ENCODE peak calls at places on chromosomes 16 and 17, in nine cellular contexts. C, E, I, W, O, K, D, J and H are unnamed samples.
A peak's percentile ranks its signal among the peaks of the same experiment; 100 is the strongest.

GRCh38 chr17:20174588-20175265 is 165.6 kb downstream of the SPECC1 start:
- DNase-seq in E (no peak), I (no peak), D (no peak), C (no peak), J (no peak), W (peak; percentile 67), O (no peak), K (peak; percentile 76), H (no peak)

GRCh38 chr17:81414751-81415516 is 19.7 kb downstream of the BAHCC1 start:
- DNase-seq in O (no peak), C (no peak), E (no peak), I (no peak), W (no peak), D (no peak), K (no peak), J (no peak), H (no peak)

GRCh38 chr16:29806096-29806579 is at the start of gene MAZ:
- DNase-seq in C (peak; percentile 96), I (no peak), W (peak; percentile 95), O (no peak), E (peak; percentile 95), J (no peak), K (peak; percentile 91), D (no peak), H (peak; percentile 86)

GRCh38 chr16:27839419-27839818 is 224.1 kb downstream of the GSG1L start:
- DNase-seq in O (no peak), E (no peak), J (no peak), I (no peak), K (peak; percentile 7), D (no peak), C (no peak), W (no peak), H (no peak)

GRCh38 chr16:928526-928925 is 42.3 kb downstream of the LMF1 start:
- DNase-seq in O (no peak), D (no peak), K (no peak), I (no peak), C (no peak), W (no peak), E (no peak), J (no peak), H (no peak)

GRCh38 chr17:77420804-77421634 is 280.2 kb downstream of the SEC14L1 start:
- DNase-seq in W (peak; percentile 54), E (peak; percentile 51), K (peak; percentile 93), O (no peak), J (peak; percentile 56), I (peak; percentile 72), D (peak; percentile 70), C (no peak), H (no peak)

GRCh38 chr17:19398301-19399181 is 11.6 kb upstream of the MFAP4 start:
- DNase-seq in I (no peak), D (peak; percentile 48), C (no peak), O (peak; percentile 78), E (peak; percentile 60), W (peak; percentile 61), J (peak; percentile 85), K (no peak), H (peak; percentile 66)

GRCh38 chr17:77061711-77062110 is 79.1 kb upstream of the SEC14L1 start:
- DNase-seq in D (no peak), J (no peak), O (no peak), K (no peak), C (no peak), W (peak; percentile 27), I (no peak), E (no peak), H (no peak)

GRCh38 chr17:12510535-12510934 is 155.2 kb upstream of the MYOCD start:
- DNase-seq in K (peak; percentile 75), E (no peak), I (no peak), J (no peak), D (no peak), W (no peak), O (no peak), C (no peak), H (no peak)

GRCh38 chr16:57679768-57680167 is 11.7 kb downstream of the ADGRG3 start:
- DNase-seq in I (no peak), C (no peak), J (no peak), W (no peak), K (no peak), D (no peak), E (no peak), O (no peak), H (no peak)

DNA sequence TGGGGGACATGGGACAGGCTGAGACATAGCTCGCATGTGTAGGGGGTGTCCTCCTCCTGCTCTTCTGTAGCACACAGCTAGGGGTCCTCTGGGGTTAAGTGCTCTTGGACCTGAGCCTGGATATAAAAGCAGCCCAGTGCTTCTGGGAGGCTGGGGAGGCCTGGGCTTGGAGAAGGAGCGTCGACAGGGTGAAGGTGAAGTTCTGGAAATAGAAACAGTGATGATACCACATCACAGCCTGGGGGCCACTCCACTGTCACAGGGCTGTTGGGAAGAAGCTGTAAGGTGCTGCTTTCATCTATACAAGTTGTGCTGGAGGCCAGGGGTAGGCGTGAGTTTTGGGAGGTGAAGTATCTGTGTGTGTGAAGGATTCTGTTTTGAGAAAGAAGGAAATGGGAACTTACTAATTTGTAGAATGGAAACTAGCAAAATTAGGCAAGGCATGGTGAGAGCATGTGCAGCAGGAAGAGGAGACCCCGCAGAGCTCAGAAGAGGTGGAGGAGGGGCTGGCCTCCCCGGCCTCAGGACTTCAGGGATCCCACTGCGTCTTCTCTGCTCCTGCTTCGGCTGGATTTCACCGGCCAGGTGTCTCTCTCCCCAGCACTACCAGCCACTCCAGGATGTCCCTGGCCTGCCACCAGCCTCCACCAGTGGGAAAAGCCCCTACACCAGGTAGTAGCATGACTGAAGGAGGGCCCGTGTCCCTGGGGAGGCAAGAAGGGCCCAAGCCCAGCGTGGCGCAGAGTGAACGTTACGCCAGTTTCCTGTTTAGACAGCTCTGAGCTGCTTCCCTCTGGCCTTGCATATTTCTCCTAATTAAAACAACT is 19.4 kb downstream of the PLCG2 start:
- DNase-seq in K (no peak), O (no peak), I (no peak), J (peak; percentile 36), D (no peak), W (no peak), E (no peak), C (no peak), H (peak; percentile 82)
- TF ChIP-seq POLR2A in K (no peak), O (no peak), I (no peak), J (no peak), D (no peak), W (no peak), E (no peak), C (no peak), H (no peak)

DNA sequence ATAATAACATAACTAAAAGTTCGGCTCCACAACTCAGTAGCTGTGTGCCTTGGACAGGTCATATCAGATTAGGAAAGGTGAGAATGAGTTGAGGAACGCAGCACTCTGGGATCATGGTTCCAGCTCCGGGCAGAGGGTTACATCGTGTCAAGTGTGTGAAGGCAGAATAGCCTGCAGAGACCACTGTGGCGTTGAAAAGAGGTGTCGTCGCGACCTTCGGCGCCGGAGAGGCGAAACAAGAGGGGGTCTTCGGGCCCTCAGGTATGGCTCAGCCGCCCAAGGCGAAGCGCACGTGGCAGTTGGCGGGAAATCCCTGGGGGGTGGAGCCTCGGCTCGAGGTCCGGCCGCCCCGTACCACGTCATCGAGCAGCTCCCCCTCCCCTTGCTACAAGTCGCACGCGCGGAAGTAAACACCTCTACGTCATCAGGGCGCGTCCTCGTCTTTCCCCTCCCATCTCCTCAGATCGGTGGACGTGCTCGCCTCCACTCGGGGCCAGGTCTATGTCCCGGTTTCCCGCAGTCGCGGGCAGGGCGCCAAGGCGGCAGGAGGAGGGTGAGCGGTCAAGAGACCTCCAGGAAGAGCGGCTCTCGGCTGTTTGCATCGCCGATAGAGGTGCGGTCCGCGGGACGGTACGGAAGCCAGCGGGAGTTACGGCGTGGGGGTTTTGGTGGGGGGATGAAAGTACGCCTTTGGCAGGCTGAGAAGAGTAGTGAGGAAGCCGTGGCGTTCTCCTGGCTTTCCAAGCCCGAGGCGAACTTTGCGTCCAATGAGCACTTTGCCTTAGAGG is at the start of gene DHX40:
- DNase-seq in W (peak; percentile 98), E (peak; percentile 96), O (peak; percentile 93), C (peak; percentile 98), D (peak; percentile 93), K (peak; percentile 96), I (peak; percentile 94), J (peak; percentile 95), H (peak; percentile 91)
- TF ChIP-seq POLR2A in W (peak; percentile 62), E (no peak), O (no peak), C (no peak), D (peak; percentile 34), K (peak; percentile 75), I (no peak), J (peak; percentile 70), H (peak; percentile 46)

DNA sequence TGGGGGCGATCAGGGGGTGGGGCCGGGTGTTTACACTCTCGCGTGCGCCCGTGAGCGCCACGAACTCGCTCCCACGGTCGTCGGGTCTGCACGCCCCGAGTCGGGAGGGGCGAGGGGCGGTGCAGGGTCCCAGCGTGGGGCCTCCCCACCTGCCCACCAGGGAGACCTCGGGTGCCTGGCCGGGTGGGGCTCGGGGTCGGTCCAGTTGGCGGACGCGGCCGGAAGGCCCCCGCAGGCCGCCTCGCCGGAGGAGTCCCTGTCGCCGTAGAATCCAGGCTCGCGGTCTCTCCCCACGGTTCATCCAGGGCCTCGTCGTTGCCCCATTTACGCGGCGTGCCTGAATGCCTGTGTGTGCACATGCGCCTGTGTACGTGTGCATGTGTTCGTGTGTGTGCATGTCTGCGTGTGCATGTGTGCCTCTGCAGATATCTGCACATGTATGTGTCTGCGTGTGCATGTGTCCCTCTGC is 510 bp upstream of the RAB40B start:
- DNase-seq in W (no peak), E (no peak), C (no peak), J (no peak), O (no peak), K (no peak), D (no peak), I (no peak), H (no peak)
- TF ChIP-seq POLR2A in W (no peak), E (no peak), C (no peak), J (no peak), O (no peak), K (no peak), D (no peak), I (no peak), H (peak; percentile 11)

DNA sequence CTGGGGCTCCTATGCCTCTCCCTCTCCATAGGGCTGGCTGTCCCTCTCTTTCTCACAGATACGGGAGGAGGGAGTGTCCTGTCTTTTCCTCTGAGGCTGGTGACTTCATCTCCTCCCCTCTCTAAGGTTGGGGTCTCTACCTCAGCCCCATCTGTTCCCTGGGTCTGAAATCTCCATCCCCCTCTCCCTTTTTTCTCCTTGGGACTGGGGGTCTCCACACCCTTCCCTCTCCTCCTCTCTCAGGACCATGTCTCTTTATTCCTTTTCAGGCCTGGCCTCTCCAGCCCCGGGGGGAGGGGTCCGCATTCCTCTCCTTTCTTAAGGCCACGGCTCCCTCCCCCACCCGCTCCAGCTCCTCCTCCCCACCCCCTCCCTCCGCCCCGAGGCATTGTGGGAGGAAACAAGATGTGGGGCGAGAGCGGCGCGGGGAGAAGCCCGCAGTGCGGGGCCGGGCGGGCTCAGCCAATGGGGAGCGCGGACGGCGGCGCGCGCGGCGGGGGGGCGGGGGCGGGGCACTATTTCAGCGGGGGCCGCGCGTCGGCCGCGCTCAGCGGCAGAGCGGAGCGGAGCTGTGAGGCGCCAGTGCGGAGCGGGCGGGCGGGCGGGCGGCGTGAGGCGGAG is at the start of gene DYNLL2:
- DNase-seq in D (peak; percentile 92), I (peak; percentile 91), J (peak; percentile 94), O (peak; percentile 84), K (peak; percentile 85), E (peak; percentile 93), W (peak; percentile 95), C (peak; percentile 97), H (peak; percentile 96)
- TF ChIP-seq POLR2A in D (no peak), I (no peak), J (no peak), O (no peak), K (peak; percentile 87), E (no peak), W (no peak), C (no peak), H (no peak)

GRCh38 chr16:71247478-71247877 is 17.0 kb upstream of the HYDIN start:
- DNase-seq in K (no peak), D (no peak), C (no peak), O (no peak), W (no peak), E (no peak), I (no peak), J (no peak), H (no peak)
- TF ChIP-seq POLR2A in K (no peak), D (no peak), C (no peak), O (no peak), W (no peak), E (no peak), I (no peak), J (no peak), H (no peak)